ENCODE peak calls at places on chromosomes 7 and 10, in six cellular contexts. S is right atrium auricular region, J is psoas muscle, P is Caco-2, U is cardiac muscle cell, X is endothelial cell of umbilical vein. D is an unnamed sample. For H3K9me3, the result is how much of the 10 kb centered on the place peaks cover.

GRCh38 chr7:36659638-36660341 is 64.5 kb downstream of the AOAH start:
- DNase-seq in S (no peak), J (no peak), P (no peak), U (no peak), X (no peak), D (no peak)

GRCh38 chr7:134766779-134767566 is 12.5 kb upstream of the CALD1 start:
- DNase-seq in S (no peak), J (no peak), P (no peak), U (peak), X (no peak), D (no peak)

GRCh38 chr10:47316131-47316530 is 6.1 kb upstream of the GDF2 start:
- DNase-seq in S (no peak), J (no peak), P (no peak), U (no peak), X (no peak), D (no peak)

GRCh38 chr10:104406715-104407517 is 53.3 kb downstream of the CFAP58 start:
- DNase-seq in S (no peak), J (no peak), P (no peak), U (peak), X (peak), D (no peak)

GRCh38 chr7:142438235-142438922 is 180.5 kb upstream of the PRSS58 start:
- DNase-seq in S (no peak), J (no peak), P (no peak), U (peak), X (peak), D (no peak)

GRCh38 chr10:116891208-116891607 is 41.9 kb downstream of the ENO4 start:
- DNase-seq in S (no peak), J (no peak), P (no peak), U (peak), X (peak), D (no peak)

GRCh38 chr10:56604624-56605023 is 243.6 kb upstream of the ZWINT start:
- DNase-seq in S (no peak), J (no peak), P (no peak), U (no peak), X (no peak), D (no peak)

GRCh38 chr7:135980665-135981180 is 3.6 kb upstream of the MTPN start:
- DNase-seq in S (no peak), J (no peak), P (no peak), U (peak), X (peak), D (no peak)

GRCh38 chr10:95451568-95452524 is 109.3 kb downstream of the SORBS1 start:
- DNase-seq in S (no peak), J (no peak), P (no peak), U (no peak), X (no peak), D (no peak)

GRCh38 chr10:96047004-96047649 is 3.7 kb downstream of the CCNJ start:
- DNase-seq in S (no peak), J (no peak), P (no peak), U (peak), X (peak), D (no peak)

GRCh38 chr10:119115921-119116320 is 12.0 kb downstream of the DENND10 start:
- DNase-seq in S (no peak), J (no peak), P (no peak), U (peak), X (no peak), D (no peak)

GRCh38 chr10:76879116-76879706 is 758.4 kb downstream of the KCNMA1 start:
- DNase-seq in S (no peak), J (no peak), P (no peak), U (no peak), X (no peak), D (no peak)

GRCh38 chr7:104264281-104264680 is 56.5 kb upstream of the ORC5 start:
- DNase-seq in S (no peak), J (no peak), P (no peak), U (peak), X (no peak), D (no peak)

GRCh38 chr7:2639994-2640830 is 8.4 kb downstream of the TTYH3 start:
- DNase-seq in S (no peak), J (peak), P (no peak), U (no peak), X (no peak), D (peak)

GRCh38 chr10:1124796-1125195 is 68.6 kb downstream of the WDR37 start:
- DNase-seq in S (no peak), J (no peak), P (no peak), U (no peak), X (no peak), D (no peak)

GRCh38 chr10:73398024-73398423 is 15.8 kb downstream of the ANXA7 start:
- DNase-seq in S (no peak), J (no peak), P (no peak), U (no peak), X (no peak), D (no peak)

GRCh38 chr10:111234234-111234633 is 157.4 kb downstream of the ADRA2A start:
- DNase-seq in S (no peak), J (no peak), P (no peak), U (no peak), X (no peak), D (no peak)

GRCh38 chr10:77899080-77899477 is 27.5 kb downstream of the DLG5 start:
- DNase-seq in S (no peak), J (no peak), P (no peak), U (peak), X (no peak), D (peak)

GRCh38 chr10:92450896-92451295 is 123.0 kb downstream of the IDE start:
- DNase-seq in S (no peak), J (no peak), P (no peak), U (no peak), X (no peak), D (no peak)

GRCh38 chr7:130732980-130733865 is 784 bp downstream of the KLF14 start:
- DNase-seq in S (no peak), J (peak), P (peak), U (no peak), X (no peak), D (no peak)

GRCh38 chr7:41624818-41625217 is 78.1 kb downstream of the INHBA start:
- DNase-seq in S (no peak), J (no peak), P (no peak), U (peak), X (no peak), D (no peak)

GRCh38 chr7:41617987-41618386 is 84.9 kb downstream of the INHBA start:
- DNase-seq in S (no peak), J (no peak), P (no peak), U (no peak), X (no peak), D (no peak)

GRCh38 chr7:41627921-41628320 is 75.0 kb downstream of the INHBA start:
- DNase-seq in S (no peak), J (no peak), P (no peak), U (no peak), X (no peak), D (no peak)

DNA sequence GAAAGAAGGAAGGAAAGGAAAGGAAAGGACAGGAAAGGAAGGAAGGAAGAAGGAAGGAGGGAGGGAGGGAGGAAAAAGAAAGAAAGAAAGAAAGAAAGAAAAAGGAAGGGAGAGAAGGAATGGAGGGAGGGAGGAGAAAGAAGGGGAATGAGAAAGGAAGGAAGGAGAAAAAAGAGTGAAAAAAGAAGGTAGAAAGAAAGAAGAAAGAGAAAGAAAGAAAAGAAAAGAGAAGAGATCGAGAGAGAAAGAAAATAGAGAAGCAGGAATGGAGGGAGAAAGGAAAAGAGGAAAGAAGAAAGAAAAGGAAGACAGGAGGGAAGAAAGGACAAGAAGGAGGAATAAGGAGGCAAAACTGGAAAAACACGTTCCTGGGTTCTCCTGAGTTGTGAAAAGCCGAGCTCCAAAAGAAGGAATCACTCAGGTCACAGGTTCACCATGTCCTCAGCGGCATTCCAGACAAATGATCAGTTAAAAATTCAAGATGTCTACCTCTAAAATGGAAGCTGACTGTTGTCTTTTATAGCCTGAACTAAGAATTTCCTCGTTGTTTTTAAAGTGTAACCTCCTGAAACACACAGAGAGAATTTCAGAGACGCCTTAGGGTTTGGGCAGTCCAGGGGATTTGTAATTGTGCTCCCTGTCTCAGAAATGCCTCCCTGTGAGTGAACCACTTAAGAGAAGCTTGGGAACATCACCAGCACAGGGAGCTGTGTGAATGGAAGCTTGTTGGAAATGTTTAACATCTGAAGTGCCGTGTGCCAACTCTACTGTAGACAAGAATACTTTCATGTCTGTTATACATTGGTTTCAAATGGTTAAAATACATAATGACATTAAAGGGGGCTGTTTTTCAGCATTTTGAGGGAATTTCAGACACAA is 80.7 kb downstream of the INHBA start:
- DNase-seq in S (no peak), J (no peak), P (no peak), U (no peak), X (peak), D (no peak)
- H3K9me3 ChIP-seq in S (under half), J (under half), P (under half), U (under half), X (under half), D (under half)

GRCh38 chr7:671415-672042 is 55.0 kb upstream of the DNAAF5 start:
- DNase-seq in S (no peak), J (no peak), P (no peak), U (no peak), X (no peak), D (no peak)

GRCh38 chr7:673681-674453 is 52.6 kb upstream of the DNAAF5 start:
- DNase-seq in S (no peak), J (no peak), P (no peak), U (no peak), X (no peak), D (no peak)

GRCh38 chr7:670501-671390 is 55.8 kb upstream of the DNAAF5 start:
- DNase-seq in S (no peak), J (no peak), P (no peak), U (no peak), X (no peak), D (no peak)

GRCh38 chr7:674454-675410 is 51.8 kb upstream of the DNAAF5 start:
- DNase-seq in S (no peak), J (no peak), P (no peak), U (peak), X (no peak), D (peak)

DNA sequence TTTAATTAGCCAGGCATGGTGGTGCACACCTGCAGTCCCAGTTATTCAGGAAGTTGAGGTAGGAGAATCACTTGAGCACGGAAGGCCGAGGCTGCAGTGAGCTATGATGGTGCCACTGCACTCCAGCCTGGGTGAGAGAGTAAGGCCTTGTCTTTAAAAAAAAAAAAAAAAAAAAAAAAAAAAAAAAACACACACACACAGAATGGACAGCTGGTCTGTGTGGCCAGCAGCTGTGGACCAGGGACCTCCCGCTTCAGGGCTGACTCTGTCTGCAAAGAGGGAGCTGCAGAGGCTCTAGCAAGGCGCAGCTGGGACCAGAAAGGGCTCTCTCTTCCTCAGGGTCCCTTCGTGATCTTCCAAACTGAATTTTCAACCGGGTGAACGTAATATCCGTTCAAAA is 53.6 kb upstream of the DNAAF5 start:
- DNase-seq in S (no peak), J (no peak), P (no peak), U (no peak), X (no peak), D (no peak)
- H3K9me3 ChIP-seq in S (under half), J (under half), P (under half), U (under half), X (under half), D (under half)

DNA sequence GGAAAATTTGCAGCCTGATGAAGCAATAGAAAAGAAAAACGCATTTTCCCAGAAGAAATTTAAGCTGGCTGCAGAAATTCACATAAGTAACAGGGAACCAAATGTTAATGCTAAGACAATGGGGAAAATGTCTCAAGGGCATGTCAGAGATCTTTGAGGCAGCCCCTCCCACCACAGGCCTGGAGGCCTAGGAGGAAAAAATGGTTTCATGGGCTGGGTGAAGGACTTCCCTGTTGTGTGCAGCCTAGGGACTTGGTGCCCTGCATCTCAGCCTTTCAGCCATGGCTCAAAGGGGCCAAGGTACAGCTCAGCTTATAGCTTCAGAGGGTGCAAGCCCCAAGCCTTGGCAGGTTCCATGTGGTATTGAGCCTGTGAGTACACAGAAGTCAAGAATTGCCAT is 476.1 kb upstream of the DPP6 start:
- DNase-seq in S (no peak), J (no peak), P (no peak), U (no peak), X (no peak), D (no peak)
- H3K9me3 ChIP-seq in S (under half), J (under half), P (under half), U (under half), X (under half), D (under half)

GRCh38 chr7:50768470-50769159 is 14.1 kb downstream of the GRB10 start:
- DNase-seq in S (no peak), J (no peak), P (no peak), U (no peak), X (no peak), D (no peak)

GRCh38 chr7:50769160-50769484 is 13.6 kb downstream of the GRB10 start:
- DNase-seq in S (no peak), J (no peak), P (no peak), U (no peak), X (no peak), D (no peak)

GRCh38 chr7:50766106-50766505 is 16.6 kb downstream of the GRB10 start:
- DNase-seq in S (no peak), J (no peak), P (no peak), U (no peak), X (no peak), D (no peak)

GRCh38 chr7:50762337-50762736 is 20.4 kb downstream of the GRB10 start:
- DNase-seq in S (no peak), J (no peak), P (no peak), U (no peak), X (no peak), D (no peak)

GRCh38 chr7:50766808-50767207 is 15.9 kb downstream of the GRB10 start:
- DNase-seq in S (no peak), J (no peak), P (no peak), U (no peak), X (no peak), D (no peak)
- H3K9me3 ChIP-seq in S (under half), J (under half), P (under half), U (under half), X (under half), D (under half)

GRCh38 chr7:157923903-157924630 is 587.3 kb downstream of the DNAJB6 start:
- DNase-seq in S (no peak), J (no peak), P (no peak), U (no peak), X (no peak), D (no peak)

GRCh38 chr7:157927313-157927925 is 590.6 kb downstream of the DNAJB6 start:
- DNase-seq in S (no peak), J (no peak), P (no peak), U (no peak), X (no peak), D (no peak)

GRCh38 chr7:157926521-157927167 is 589.8 kb downstream of the DNAJB6 start:
- DNase-seq in S (no peak), J (no peak), P (no peak), U (no peak), X (no peak), D (no peak)

GRCh38 chr7:157925383-157925875 is 588.6 kb downstream of the DNAJB6 start:
- DNase-seq in S (no peak), J (no peak), P (no peak), U (no peak), X (no peak), D (no peak)

DNA sequence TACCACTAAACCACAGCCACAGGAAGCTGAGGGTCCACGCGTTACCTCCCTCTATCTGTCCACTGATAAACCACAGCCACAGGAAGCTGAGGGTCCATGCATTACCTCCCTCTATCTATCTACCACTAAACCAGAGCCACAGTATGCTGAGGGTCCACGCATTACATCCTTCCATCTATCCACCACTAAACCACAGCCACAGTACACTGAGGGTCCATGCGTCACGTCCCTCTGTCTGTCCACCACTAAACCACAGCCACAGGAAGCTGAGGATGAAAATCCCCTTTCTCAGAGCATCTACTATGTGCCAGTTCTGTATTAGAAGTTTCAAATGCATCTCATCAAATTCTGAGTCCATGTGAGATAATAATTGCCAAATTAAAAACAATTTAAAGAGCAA is 589.3 kb downstream of the DNAJB6 start:
- DNase-seq in S (no peak), J (no peak), P (no peak), U (no peak), X (no peak), D (no peak)
- H3K9me3 ChIP-seq in S (under half), J (under half), P (under half), U (under half), X (under half), D (under half)

GRCh38 chr7:28418311-28418710 is 6.0 kb downstream of the CREB5 start:
- DNase-seq in S (no peak), J (no peak), P (no peak), U (no peak), X (no peak), D (no peak)
- H3K9me3 ChIP-seq in S (under half), J (under half), P (under half), U (under half), X (under half), D (under half)

GRCh38 chr7:158164101-158165095 is 423.2 kb downstream of the PTPRN2 start:
- DNase-seq in S (no peak), J (no peak), P (no peak), U (no peak), X (no peak), D (no peak)

GRCh38 chr7:158160199-158160598 is 427.4 kb downstream of the PTPRN2 start:
- DNase-seq in S (no peak), J (no peak), P (no peak), U (no peak), X (no peak), D (no peak)

GRCh38 chr7:158157460-158157859 is 430.2 kb downstream of the PTPRN2 start:
- DNase-seq in S (no peak), J (no peak), P (no peak), U (no peak), X (no peak), D (no peak)

GRCh38 chr7:158165711-158166110 is 421.9 kb downstream of the PTPRN2 start:
- DNase-seq in S (no peak), J (no peak), P (no peak), U (no peak), X (no peak), D (no peak)

GRCh38 chr7:158161194-158161593 is 426.4 kb downstream of the PTPRN2 start:
- DNase-seq in S (no peak), J (no peak), P (no peak), U (no peak), X (no peak), D (no peak)
- H3K9me3 ChIP-seq in S (under half), J (under half), P (under half), U (under half), X (under half), D (under half)

GRCh38 chr7:157904211-157904865 is 567.5 kb downstream of the DNAJB6 start:
- DNase-seq in S (no peak), J (no peak), P (no peak), U (no peak), X (no peak), D (no peak)

GRCh38 chr7:157903715-157904114 is 566.9 kb downstream of the DNAJB6 start:
- DNase-seq in S (no peak), J (no peak), P (no peak), U (no peak), X (no peak), D (no peak)

GRCh38 chr7:157901166-157901565 is 564.4 kb downstream of the DNAJB6 start:
- DNase-seq in S (no peak), J (no peak), P (no peak), U (no peak), X (no peak), D (no peak)

GRCh38 chr7:157904866-157905215 is 568.0 kb downstream of the DNAJB6 start:
- DNase-seq in S (no peak), J (no peak), P (no peak), U (no peak), X (no peak), D (no peak)

GRCh38 chr7:157903296-157903695 is 566.5 kb downstream of the DNAJB6 start:
- DNase-seq in S (no peak), J (no peak), P (no peak), U (no peak), X (no peak), D (no peak)
- H3K9me3 ChIP-seq in S (under half), J (under half), P (under half), U (under half), X (under half), D (under half)